ENCODE peak calls at places on chromosomes 5 and 9, in nine cellular contexts. K is OCI-LY7, B is lower leg skin, T is AG04449, D is tibial nerve, H is IMR-90, X is B cell, U is right lobe of liver, Y is AG10803. N is an unnamed sample.

GRCh38 chr5:87912419-87912818 is 356.2 kb downstream of the TMEM161B start:
- DNase-seq in K (no peak), D (no peak), Y (no peak), T (no peak), B (no peak), X (no peak), U (no peak), H (no peak), N (no peak)

GRCh38 chr5:35938518-35939227 is at the start of gene CAPSL:
- DNase-seq in K (peak; percentile 31), B (no peak), Y (peak; percentile 61), X (no peak), H (peak; percentile 70), D (no peak), U (no peak), T (no peak), N (peak; percentile 48)

GRCh38 chr5:73994963-73995362 is 369.0 kb downstream of the ARHGEF28 start:
- DNase-seq in B (no peak), D (no peak), Y (no peak), T (no peak), X (no peak), H (no peak), K (no peak), U (no peak), N (no peak)

GRCh38 chr9:129471201-129472019 is 149.5 kb downstream of the C9orf50 start:
- DNase-seq in H (no peak), T (no peak), U (no peak), D (no peak), B (no peak), Y (no peak), K (no peak), X (no peak), N (no peak)

GRCh38 chr9:16133556-16134227 is 580.8 kb downstream of the CCDC171 start:
- DNase-seq in B (no peak), Y (peak; percentile 56), U (peak; percentile 64), K (peak; percentile 39), X (no peak), T (no peak), H (peak; percentile 48), D (no peak), N (peak; percentile 73)

GRCh38 chr5:147863409-147864194 is 14.9 kb upstream of the SCGB3A2 start:
- DNase-seq in X (no peak), K (no peak), B (no peak), H (no peak), Y (no peak), T (no peak), U (no peak), D (no peak), N (no peak)

GRCh38 chr5:171795381-171795780 is 9.8 kb downstream of the SMIM23 start:
- DNase-seq in T (no peak), B (no peak), X (no peak), D (no peak), U (no peak), H (no peak), K (no peak), Y (no peak), N (no peak)

GRCh38 chr5:72543365-72543764 is 36.2 kb upstream of the ZNF366 start:
- DNase-seq in K (no peak), T (peak; percentile 79), B (no peak), H (peak; percentile 69), U (no peak), Y (peak; percentile 91), X (no peak), D (no peak), N (peak; percentile 83)

GRCh38 chr9:79210541-79211243 is 361.1 kb upstream of the TLE4 start:
- DNase-seq in K (no peak), T (no peak), Y (no peak), X (no peak), U (no peak), B (no peak), D (no peak), H (peak; percentile 41), N (no peak)

GRCh38 chr9:75163764-75164163 is 75.5 kb downstream of the OSTF1 start:
- DNase-seq in Y (no peak), H (no peak), T (no peak), K (no peak), U (peak; percentile 59), D (no peak), B (no peak), X (no peak), N (no peak)

GRCh38 chr5:62488531-62488930 is 76.0 kb downstream of the IPO11 start:
- DNase-seq in H (no peak), D (no peak), T (no peak), X (no peak), Y (no peak), B (no peak), U (no peak), K (no peak), N (no peak)

GRCh38 chr5:44233691-44234090 is 155.5 kb downstream of the FGF10 start:
- DNase-seq in B (no peak), T (no peak), K (no peak), Y (peak; percentile 26), D (no peak), X (no peak), U (no peak), H (no peak), N (no peak)

GRCh38 chr5:130337179-130337888 is 433.1 kb downstream of the CHSY3 start:
- DNase-seq in B (no peak), X (no peak), K (no peak), D (no peak), Y (peak; percentile 24), T (peak; percentile 50), H (peak; percentile 15), U (no peak), N (peak; percentile 89)

GRCh38 chr5:52840286-52841050 is 52.8 kb downstream of the ITGA1 start:
- DNase-seq in X (no peak), D (no peak), Y (peak; percentile 73), B (no peak), U (no peak), T (no peak), H (peak; percentile 59), K (no peak), N (peak; percentile 38)

GRCh38 chr5:71860048-71860447 is 141.0 kb downstream of the CARTPT start:
- DNase-seq in Y (no peak), X (no peak), B (no peak), H (no peak), T (no peak), U (no peak), K (no peak), D (no peak), N (peak; percentile 33)

GRCh38 chr5:156411131-156411727 is 84.3 kb downstream of the SGCD start:
- DNase-seq in U (no peak), H (peak; percentile 82), D (no peak), K (no peak), X (no peak), B (no peak), T (peak; percentile 19), Y (peak; percentile 85), N (peak; percentile 47)

DNA sequence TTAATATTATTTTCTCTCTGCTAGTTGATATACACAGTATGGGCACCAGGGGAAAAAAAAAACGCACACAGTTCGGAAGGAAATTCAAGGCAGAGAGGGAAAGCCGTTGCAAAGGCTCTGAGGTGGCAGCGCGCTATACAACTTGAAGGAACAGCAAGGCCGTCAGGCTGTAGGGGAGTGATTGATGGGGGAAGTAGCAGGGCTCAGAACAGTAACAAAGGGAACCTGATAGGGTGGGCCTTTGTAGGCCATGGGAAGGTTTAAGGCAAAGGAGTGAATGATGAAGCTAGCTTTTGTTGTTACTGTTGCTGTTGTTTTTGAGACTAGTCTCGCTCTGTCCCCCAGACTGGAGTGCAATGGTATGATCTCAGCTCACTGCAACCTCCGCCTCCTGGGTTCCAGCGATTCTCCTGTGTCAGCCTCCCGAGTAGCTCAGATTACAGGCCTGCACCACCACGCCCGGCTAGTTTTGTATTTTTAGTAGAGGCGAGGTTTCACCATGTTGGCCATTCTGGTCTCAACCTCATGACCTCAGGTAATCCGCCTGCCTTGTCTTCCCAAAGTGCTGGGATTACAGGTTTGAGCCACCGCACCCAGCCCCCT is 27.0 kb downstream of the AQP7 start:
- DNase-seq in B (peak; percentile 53), D (no peak), Y (no peak), H (peak; percentile 19), U (no peak), X (no peak), K (no peak), T (no peak), N (no peak)
- TF ChIP-seq CTCF in B (no peak), D (no peak), Y (no peak), H (no peak), U (no peak), X (peak; percentile 59), K (peak; percentile 56), T (no peak), N (no peak)

GRCh38 chr5:166433679-166434078 is 1857.8 kb upstream of the WWC1 start:
- DNase-seq in D (no peak), Y (no peak), X (no peak), U (no peak), B (no peak), K (no peak), H (no peak), T (no peak), N (no peak)
- TF ChIP-seq CTCF in D (no peak), Y (no peak), X (no peak), U (no peak), B (no peak), K (no peak), H (no peak), T (no peak), N (no peak)

GRCh38 chr9:130930132-130930803 is 8.8 kb downstream of the FIBCD1 start:
- DNase-seq in T (no peak), K (no peak), B (no peak), X (no peak), D (no peak), Y (no peak), U (no peak), H (no peak), N (no peak)

GRCh38 chr9:130931508-130932150 is 7.4 kb downstream of the FIBCD1 start:
- DNase-seq in H (no peak), Y (no peak), B (no peak), T (no peak), U (no peak), K (no peak), X (peak; percentile 31), D (no peak), N (no peak)

GRCh38 chr9:130932220-130933069 is 6.6 kb downstream of the FIBCD1 start:
- DNase-seq in K (no peak), D (no peak), B (no peak), Y (no peak), H (peak; percentile 75), T (no peak), U (no peak), X (no peak), N (peak; percentile 40)

GRCh38 chr9:130929571-130930022 is 9.4 kb downstream of the FIBCD1 start:
- DNase-seq in U (no peak), X (no peak), Y (no peak), K (no peak), D (no peak), H (no peak), B (no peak), T (no peak), N (no peak)

GRCh38 chr9:130930804-130931349 is 8.2 kb downstream of the FIBCD1 start:
- DNase-seq in T (no peak), H (no peak), B (no peak), K (no peak), Y (no peak), X (no peak), D (no peak), U (no peak), N (no peak)
- TF ChIP-seq CTCF in T (no peak), H (no peak), B (no peak), K (no peak), Y (no peak), X (no peak), D (no peak), U (no peak), N (no peak)

GRCh38 chr5:83721878-83722779 is 1.5 kb upstream of the HAPLN1 start:
- DNase-seq in U (peak; percentile 61), D (peak; percentile 46), H (peak; percentile 63), T (peak; percentile 24), K (no peak), B (peak; percentile 88), X (no peak), Y (peak; percentile 75), N (peak; percentile 70)
- TF ChIP-seq CTCF in U (no peak), D (peak; percentile 25), H (peak; percentile 79), T (peak; percentile 79), K (no peak), B (no peak), X (no peak), Y (peak; percentile 57), N (peak; percentile 36)